ENCODE peak calls at places on chromosomes 3 and 15, in six cellular contexts. X is esophagus muscularis mucosa; R is astrocyte; O is stimulated activated CD4-positive, alpha-beta T cell treated with anti-CD3 and anti-CD28 coated beads, Interleukin-1b, Interleukin-23, amount 100 ng/mL, for 48 hours; D is hippocampal formation; C is OCI-LY7. W is an unnamed sample.

GRCh38 chr3:117217837-117218236 is 508.3 kb downstream of the TUSC7 start:
- DNase-seq in X (no peak), R (no peak), O (no peak), D (no peak), C (no peak), W (no peak)

GRCh38 chr15:84668221-84668982 is 10.4 kb upstream of the NMB start:
- DNase-seq in X (no peak), R (no peak), O (no peak), D (no peak), C (no peak), W (no peak)

GRCh38 chr3:37987751-37988179 is 2.8 kb upstream of the VILL start:
- DNase-seq in X (no peak), R (no peak), O (no peak), D (no peak), C (no peak), W (no peak)

GRCh38 chr15:70412717-70413266 is 315.1 kb upstream of the TLE3 start:
- DNase-seq in X (no peak), R (no peak), O (no peak), D (no peak), C (no peak), W (no peak)

GRCh38 chr3:105414841-105415240 is 48.1 kb downstream of the ALCAM start:
- DNase-seq in X (no peak), R (peak; percentile 62), O (no peak), D (no peak), C (no peak), W (no peak)

GRCh38 chr3:119173325-119173724 is at the start of gene UPK1B:
- DNase-seq in X (no peak), R (no peak), O (no peak), D (no peak), C (no peak), W (no peak)

GRCh38 chr15:97875513-97876285 is 84.8 kb upstream of the ARRDC4 start:
- DNase-seq in X (no peak), R (no peak), O (no peak), D (no peak), C (no peak), W (peak; percentile 2)

GRCh38 chr3:36804295-36805055 is 40.1 kb upstream of the DCLK3 start:
- DNase-seq in X (peak; percentile 70), R (no peak), O (no peak), D (no peak), C (no peak), W (no peak)

GRCh38 chr3:136075816-136076215 is 110.3 kb downstream of the PPP2R3A start:
- DNase-seq in X (no peak), R (peak; percentile 34), O (no peak), D (no peak), C (no peak), W (no peak)

GRCh38 chr15:34214135-34214534 is 4.2 kb upstream of the KATNBL1 start:
- DNase-seq in X (no peak), R (no peak), O (no peak), D (no peak), C (no peak), W (no peak)

GRCh38 chr3:116048991-116049390 is 396.3 kb downstream of the LSAMP start:
- DNase-seq in X (no peak), R (no peak), O (no peak), D (no peak), C (no peak), W (no peak)

GRCh38 chr3:197540961-197541377 is 14.8 kb downstream of the BDH1 start:
- DNase-seq in X (no peak), R (no peak), O (no peak), D (no peak), C (no peak), W (no peak)

GRCh38 chr3:167830007-167830406 is 94.5 kb downstream of the SERPINI1 start:
- DNase-seq in X (no peak), R (no peak), O (no peak), D (no peak), C (peak; percentile 76), W (no peak)

GRCh38 chr3:197030379-197031314 is 1.0 kb upstream of the MELTF start:
- DNase-seq in X (no peak), R (no peak), O (no peak), D (no peak), C (no peak), W (peak; percentile 30)

GRCh38 chr3:100871307-100871706 is 121.9 kb downstream of the ABI3BP start:
- DNase-seq in X (no peak), R (no peak), O (no peak), D (no peak), C (no peak), W (no peak)

GRCh38 chr3:47856669-47857068 is 53.7 kb downstream of the DHX30 start:
- DNase-seq in X (no peak), R (no peak), O (no peak), D (peak; percentile 16), C (no peak), W (no peak)

W was measured in activated CD8-positive, alpha-beta T cell treated with anti-CD3 and anti-CD28 coated beads for 36 hours.